ENCODE peak calls at places on chromosome 11, in ten cellular contexts. One of them, this sample, is unnamed.

GRCh38 chr11:134512791-134513538 is 100.9 kb upstream of the B3GAT1 start:
- DNase-seq in breast epithelium: peak
- DNase-seq in anterior cingulate cortex: no peak
- DNase-seq in nephron progenitor cell: no peak
- DNase-seq in nucleus accumbens: no peak
- DNase-seq in kidney glomerular epithelial cell: no peak
- DNase-seq in Ammon's horn: no peak
- DNase-seq in HAP-1: no peak
- DNase-seq in CD8-positive, alpha-beta memory T cell: no peak
- DNase-seq in BE2C: no peak
- DNase-seq in this sample: no peak

GRCh38 chr11:130909650-130910049 is 6.6 kb downstream of the SNX19 start:
- DNase-seq in kidney glomerular epithelial cell: no peak
- DNase-seq in breast epithelium: no peak
- DNase-seq in BE2C: no peak
- DNase-seq in nucleus accumbens: no peak
- DNase-seq in CD8-positive, alpha-beta memory T cell: no peak
- DNase-seq in anterior cingulate cortex: no peak
- DNase-seq in nephron progenitor cell: no peak
- DNase-seq in HAP-1: no peak
- DNase-seq in Ammon's horn: no peak
- DNase-seq in this sample: peak

GRCh38 chr11:22792497-22792896 is 37.1 kb downstream of the SVIP start:
- DNase-seq in nucleus accumbens: peak
- DNase-seq in breast epithelium: no peak
- DNase-seq in nephron progenitor cell: no peak
- DNase-seq in kidney glomerular epithelial cell: peak
- DNase-seq in anterior cingulate cortex: peak
- DNase-seq in HAP-1: no peak
- DNase-seq in CD8-positive, alpha-beta memory T cell: no peak
- DNase-seq in BE2C: no peak
- DNase-seq in Ammon's horn: peak
- DNase-seq in this sample: peak

GRCh38 chr11:10453261-10453660 is 1.8 kb upstream of the AMPD3 start:
- DNase-seq in breast epithelium: no peak
- DNase-seq in CD8-positive, alpha-beta memory T cell: no peak
- DNase-seq in kidney glomerular epithelial cell: no peak
- DNase-seq in BE2C: no peak
- DNase-seq in anterior cingulate cortex: no peak
- DNase-seq in nephron progenitor cell: no peak
- DNase-seq in Ammon's horn: no peak
- DNase-seq in HAP-1: no peak
- DNase-seq in nucleus accumbens: no peak
- DNase-seq in this sample: peak

GRCh38 chr11:60959445-60959844 is 7.5 kb upstream of the SLC15A3 start:
- DNase-seq in nephron progenitor cell: no peak
- DNase-seq in CD8-positive, alpha-beta memory T cell: no peak
- DNase-seq in anterior cingulate cortex: no peak
- DNase-seq in breast epithelium: no peak
- DNase-seq in Ammon's horn: no peak
- DNase-seq in HAP-1: no peak
- DNase-seq in kidney glomerular epithelial cell: no peak
- DNase-seq in BE2C: no peak
- DNase-seq in nucleus accumbens: no peak
- DNase-seq in this sample: no peak

GRCh38 chr11:1763796-1764661 is at the start of gene CTSD:
- DNase-seq in anterior cingulate cortex: peak
- DNase-seq in nucleus accumbens: peak
- DNase-seq in kidney glomerular epithelial cell: peak
- DNase-seq in BE2C: peak
- DNase-seq in CD8-positive, alpha-beta memory T cell: peak
- DNase-seq in nephron progenitor cell: peak
- DNase-seq in Ammon's horn: peak
- DNase-seq in HAP-1: peak
- DNase-seq in breast epithelium: peak
- DNase-seq in this sample: peak

GRCh38 chr11:7421136-7421535 is 64.2 kb upstream of the OLFML1 start:
- DNase-seq in kidney glomerular epithelial cell: no peak
- DNase-seq in nucleus accumbens: no peak
- DNase-seq in CD8-positive, alpha-beta memory T cell: no peak
- DNase-seq in breast epithelium: no peak
- DNase-seq in BE2C: no peak
- DNase-seq in nephron progenitor cell: no peak
- DNase-seq in Ammon's horn: no peak
- DNase-seq in anterior cingulate cortex: no peak
- DNase-seq in HAP-1: no peak
- DNase-seq in this sample: no peak

GRCh38 chr11:96154802-96155520 is 188.0 kb downstream of the MAML2 start:
- DNase-seq in Ammon's horn: peak
- DNase-seq in nucleus accumbens: no peak
- DNase-seq in CD8-positive, alpha-beta memory T cell: no peak
- DNase-seq in HAP-1: no peak
- DNase-seq in breast epithelium: no peak
- DNase-seq in nephron progenitor cell: no peak
- DNase-seq in anterior cingulate cortex: no peak
- DNase-seq in kidney glomerular epithelial cell: peak
- DNase-seq in BE2C: peak
- DNase-seq in this sample: peak

GRCh38 chr11:13923716-13924650 is 38.5 kb upstream of the SPON1 start:
- DNase-seq in anterior cingulate cortex: no peak
- DNase-seq in CD8-positive, alpha-beta memory T cell: no peak
- DNase-seq in nephron progenitor cell: no peak
- DNase-seq in HAP-1: no peak
- DNase-seq in BE2C: no peak
- DNase-seq in nucleus accumbens: no peak
- DNase-seq in kidney glomerular epithelial cell: peak
- DNase-seq in Ammon's horn: no peak
- DNase-seq in breast epithelium: no peak
- DNase-seq in this sample: no peak

GRCh38 chr11:12052676-12053605 is 44.5 kb upstream of the DKK3 start:
- DNase-seq in anterior cingulate cortex: no peak
- DNase-seq in nucleus accumbens: no peak
- DNase-seq in CD8-positive, alpha-beta memory T cell: no peak
- DNase-seq in kidney glomerular epithelial cell: no peak
- DNase-seq in BE2C: no peak
- DNase-seq in breast epithelium: no peak
- DNase-seq in HAP-1: no peak
- DNase-seq in nephron progenitor cell: no peak
- DNase-seq in Ammon's horn: no peak
- DNase-seq in this sample: no peak

GRCh38 chr11:93005239-93005638 is 35.8 kb downstream of the MTNR1B start:
- DNase-seq in kidney glomerular epithelial cell: no peak
- DNase-seq in breast epithelium: no peak
- DNase-seq in anterior cingulate cortex: no peak
- DNase-seq in CD8-positive, alpha-beta memory T cell: no peak
- DNase-seq in nucleus accumbens: no peak
- DNase-seq in BE2C: no peak
- DNase-seq in Ammon's horn: no peak
- DNase-seq in HAP-1: no peak
- DNase-seq in nephron progenitor cell: peak
- DNase-seq in this sample: peak

GRCh38 chr11:45856044-45856468 is 8.8 kb downstream of the CRY2 start:
- DNase-seq in nucleus accumbens: no peak
- DNase-seq in anterior cingulate cortex: no peak
- DNase-seq in breast epithelium: no peak
- DNase-seq in nephron progenitor cell: no peak
- DNase-seq in HAP-1: no peak
- DNase-seq in CD8-positive, alpha-beta memory T cell: no peak
- DNase-seq in kidney glomerular epithelial cell: no peak
- DNase-seq in Ammon's horn: no peak
- DNase-seq in BE2C: no peak
- DNase-seq in this sample: peak

GRCh38 chr11:1129666-1130160 is 28.0 kb upstream of the MUC5AC start:
- DNase-seq in anterior cingulate cortex: no peak
- DNase-seq in kidney glomerular epithelial cell: no peak
- DNase-seq in BE2C: no peak
- DNase-seq in nephron progenitor cell: no peak
- DNase-seq in CD8-positive, alpha-beta memory T cell: no peak
- DNase-seq in Ammon's horn: no peak
- DNase-seq in nucleus accumbens: no peak
- DNase-seq in HAP-1: no peak
- DNase-seq in breast epithelium: no peak
- DNase-seq in this sample: no peak

GRCh38 chr11:77502501-77502900 is 28.6 kb upstream of the PAK1 start:
- DNase-seq in HAP-1: no peak
- DNase-seq in CD8-positive, alpha-beta memory T cell: no peak
- DNase-seq in Ammon's horn: no peak
- DNase-seq in BE2C: no peak
- DNase-seq in breast epithelium: no peak
- DNase-seq in nephron progenitor cell: no peak
- DNase-seq in anterior cingulate cortex: no peak
- DNase-seq in kidney glomerular epithelial cell: no peak
- DNase-seq in nucleus accumbens: no peak
- DNase-seq in this sample: no peak

GRCh38 chr11:8807544-8808225 is 103.3 kb upstream of the AKIP1 start:
- DNase-seq in CD8-positive, alpha-beta memory T cell: no peak
- DNase-seq in kidney glomerular epithelial cell: no peak
- DNase-seq in nephron progenitor cell: no peak
- DNase-seq in nucleus accumbens: no peak
- DNase-seq in HAP-1: no peak
- DNase-seq in anterior cingulate cortex: no peak
- DNase-seq in breast epithelium: no peak
- DNase-seq in BE2C: no peak
- DNase-seq in Ammon's horn: no peak
- DNase-seq in this sample: peak

GRCh38 chr11:66216911-66217310 is 51.5 kb upstream of the RAB1B start:
- DNase-seq in kidney glomerular epithelial cell: no peak
- DNase-seq in nephron progenitor cell: no peak
- DNase-seq in CD8-positive, alpha-beta memory T cell: no peak
- DNase-seq in nucleus accumbens: no peak
- DNase-seq in Ammon's horn: no peak
- DNase-seq in BE2C: no peak
- DNase-seq in anterior cingulate cortex: no peak
- DNase-seq in HAP-1: no peak
- DNase-seq in breast epithelium: no peak
- DNase-seq in this sample: no peak

GRCh38 chr11:28009383-28009782 is 98.6 kb downstream of the KIF18A start:
- DNase-seq in CD8-positive, alpha-beta memory T cell: no peak
- DNase-seq in HAP-1: no peak
- DNase-seq in BE2C: no peak
- DNase-seq in breast epithelium: no peak
- DNase-seq in anterior cingulate cortex: no peak
- DNase-seq in nucleus accumbens: no peak
- DNase-seq in Ammon's horn: no peak
- DNase-seq in nephron progenitor cell: no peak
- DNase-seq in kidney glomerular epithelial cell: peak
- DNase-seq in this sample: peak

GRCh38 chr11:109096266-109096665 is 325.7 kb upstream of the C11orf87 start:
- DNase-seq in nucleus accumbens: no peak
- DNase-seq in nephron progenitor cell: no peak
- DNase-seq in Ammon's horn: no peak
- DNase-seq in anterior cingulate cortex: no peak
- DNase-seq in CD8-positive, alpha-beta memory T cell: no peak
- DNase-seq in kidney glomerular epithelial cell: no peak
- DNase-seq in HAP-1: no peak
- DNase-seq in BE2C: no peak
- DNase-seq in breast epithelium: no peak
- DNase-seq in this sample: no peak

GRCh38 chr11:125073616-125074483 is 10.7 kb downstream of the SLC37A2 start:
- DNase-seq in BE2C: no peak
- DNase-seq in breast epithelium: no peak
- DNase-seq in HAP-1: no peak
- DNase-seq in nucleus accumbens: no peak
- DNase-seq in CD8-positive, alpha-beta memory T cell: no peak
- DNase-seq in Ammon's horn: no peak
- DNase-seq in kidney glomerular epithelial cell: no peak
- DNase-seq in anterior cingulate cortex: no peak
- DNase-seq in nephron progenitor cell: no peak
- DNase-seq in this sample: no peak

GRCh38 chr11:128455766-128456165 is 131.6 kb downstream of the ETS1 start:
- DNase-seq in HAP-1: no peak
- DNase-seq in breast epithelium: no peak
- DNase-seq in Ammon's horn: no peak
- DNase-seq in CD8-positive, alpha-beta memory T cell: no peak
- DNase-seq in kidney glomerular epithelial cell: no peak
- DNase-seq in nephron progenitor cell: no peak
- DNase-seq in nucleus accumbens: no peak
- DNase-seq in BE2C: peak
- DNase-seq in anterior cingulate cortex: no peak
- DNase-seq in this sample: no peak

GRCh38 chr11:121300313-121300971 is 7.9 kb downstream of the SC5D start:
- DNase-seq in nucleus accumbens: no peak
- DNase-seq in HAP-1: peak
- DNase-seq in BE2C: no peak
- DNase-seq in nephron progenitor cell: peak
- DNase-seq in Ammon's horn: no peak
- DNase-seq in kidney glomerular epithelial cell: no peak
- DNase-seq in anterior cingulate cortex: no peak
- DNase-seq in CD8-positive, alpha-beta memory T cell: no peak
- DNase-seq in breast epithelium: no peak
- DNase-seq in this sample: no peak

GRCh38 chr11:62427630-62428233 is 8.9 kb downstream of the SCGB1A1 start:
- DNase-seq in anterior cingulate cortex: no peak
- DNase-seq in breast epithelium: no peak
- DNase-seq in kidney glomerular epithelial cell: peak
- DNase-seq in HAP-1: no peak
- DNase-seq in CD8-positive, alpha-beta memory T cell: no peak
- DNase-seq in BE2C: peak
- DNase-seq in Ammon's horn: no peak
- DNase-seq in nephron progenitor cell: no peak
- DNase-seq in nucleus accumbens: no peak
- DNase-seq in this sample: peak

GRCh38 chr11:86749376-86749775 is 51.0 kb upstream of the PRSS23 start:
- DNase-seq in nucleus accumbens: no peak
- DNase-seq in kidney glomerular epithelial cell: no peak
- DNase-seq in breast epithelium: no peak
- DNase-seq in BE2C: no peak
- DNase-seq in Ammon's horn: no peak
- DNase-seq in nephron progenitor cell: no peak
- DNase-seq in anterior cingulate cortex: no peak
- DNase-seq in CD8-positive, alpha-beta memory T cell: no peak
- DNase-seq in HAP-1: no peak
- DNase-seq in this sample: no peak

GRCh38 chr11:44290206-44290605 is 19.7 kb downstream of the ALX4 start:
- DNase-seq in breast epithelium: no peak
- DNase-seq in Ammon's horn: no peak
- DNase-seq in kidney glomerular epithelial cell: no peak
- DNase-seq in anterior cingulate cortex: no peak
- DNase-seq in nucleus accumbens: no peak
- DNase-seq in BE2C: no peak
- DNase-seq in CD8-positive, alpha-beta memory T cell: no peak
- DNase-seq in nephron progenitor cell: no peak
- DNase-seq in HAP-1: no peak
- DNase-seq in this sample: no peak

GRCh38 chr11:130553306-130553705 is 104.9 kb downstream of the ADAMTS15 start:
- DNase-seq in HAP-1: no peak
- DNase-seq in nucleus accumbens: no peak
- DNase-seq in CD8-positive, alpha-beta memory T cell: no peak
- DNase-seq in Ammon's horn: no peak
- DNase-seq in nephron progenitor cell: no peak
- DNase-seq in kidney glomerular epithelial cell: no peak
- DNase-seq in BE2C: no peak
- DNase-seq in anterior cingulate cortex: no peak
- DNase-seq in breast epithelium: no peak
- DNase-seq in this sample: peak

GRCh38 chr11:394858-395655 is 1.0 kb downstream of the PKP3 start:
- DNase-seq in Ammon's horn: no peak
- DNase-seq in nucleus accumbens: no peak
- DNase-seq in CD8-positive, alpha-beta memory T cell: no peak
- DNase-seq in breast epithelium: no peak
- DNase-seq in anterior cingulate cortex: no peak
- DNase-seq in HAP-1: no peak
- DNase-seq in BE2C: no peak
- DNase-seq in kidney glomerular epithelial cell: no peak
- DNase-seq in nephron progenitor cell: no peak
- DNase-seq in this sample: no peak

GRCh38 chr11:134958870-134959269 is 546.8 kb upstream of the B3GAT1 start:
- DNase-seq in Ammon's horn: no peak
- DNase-seq in anterior cingulate cortex: no peak
- DNase-seq in HAP-1: no peak
- DNase-seq in BE2C: no peak
- DNase-seq in nucleus accumbens: no peak
- DNase-seq in nephron progenitor cell: no peak
- DNase-seq in breast epithelium: no peak
- DNase-seq in CD8-positive, alpha-beta memory T cell: no peak
- DNase-seq in kidney glomerular epithelial cell: no peak
- DNase-seq in this sample: no peak

GRCh38 chr11:77075425-77075905 is 8.7 kb downstream of the CAPN5 start:
- DNase-seq in anterior cingulate cortex: no peak
- DNase-seq in nephron progenitor cell: no peak
- DNase-seq in BE2C: no peak
- DNase-seq in HAP-1: no peak
- DNase-seq in breast epithelium: peak
- DNase-seq in nucleus accumbens: no peak
- DNase-seq in CD8-positive, alpha-beta memory T cell: no peak
- DNase-seq in Ammon's horn: no peak
- DNase-seq in kidney glomerular epithelial cell: no peak
- DNase-seq in this sample: no peak